ENCODE peak calls at places on chromosomes 11 and 22, in nine cellular contexts. S, N, E, G, W, D, O, K and R are unnamed samples.

GRCh38 chr11:22491826-22492225 is 133.8 kb downstream of the FANCF start:
- DNase-seq in O (no peak), K (no peak), D (no peak), S (no peak), E (no peak), G (no peak), N (no peak), W (no peak), R (no peak)

GRCh38 chr22:44676441-44677298 is 25.3 kb upstream of the PRR5 start:
- DNase-seq in O (peak), G (no peak), K (peak), E (peak), D (no peak), S (no peak), W (no peak), N (peak), R (no peak)

GRCh38 chr22:41613456-41613855 is 7.4 kb downstream of the DESI1 start:
- DNase-seq in G (peak), E (no peak), W (no peak), N (peak), D (no peak), O (no peak), S (no peak), K (no peak), R (no peak)

GRCh38 chr11:89545701-89546100 is 54.5 kb upstream of the NOX4 start:
- DNase-seq in G (no peak), O (no peak), K (no peak), S (no peak), E (no peak), D (no peak), W (no peak), N (no peak), R (no peak)

GRCh38 chr11:133506551-133507094 is 25.7 kb downstream of the OPCML start:
- DNase-seq in E (no peak), O (no peak), G (no peak), K (no peak), W (no peak), N (no peak), D (no peak), S (no peak), R (no peak)

GRCh38 chr11:78752528-78752927 is 177.9 kb upstream of the NARS2 start:
- DNase-seq in D (no peak), W (no peak), O (no peak), N (no peak), S (no peak), G (no peak), K (no peak), E (no peak), R (no peak)

GRCh38 chr22:35092146-35092805 is 26.3 kb downstream of the ISX start:
- DNase-seq in K (no peak), S (no peak), W (no peak), G (no peak), E (no peak), D (no peak), O (no peak), N (no peak), R (no peak)

GRCh38 chr11:127656266-127656879 is 655.8 kb upstream of the KIRREL3 start:
- DNase-seq in D (no peak), O (no peak), K (no peak), W (no peak), E (no peak), G (no peak), S (no peak), N (no peak), R (no peak)

GRCh38 chr11:2650343-2650867 is 49.4 kb downstream of the KCNQ1OT1 start:
- DNase-seq in D (no peak), E (no peak), W (no peak), S (no peak), O (no peak), N (no peak), G (no peak), K (no peak), R (no peak)

GRCh38 chr22:35915477-35916013 is 113.1 kb downstream of the RBFOX2 start:
- DNase-seq in K (no peak), G (no peak), O (no peak), D (no peak), E (no peak), N (no peak), S (no peak), W (no peak), R (no peak)

GRCh38 chr11:9214765-9215164 is 50.4 kb downstream of the DENND5A start:
- DNase-seq in E (no peak), G (no peak), D (no peak), O (no peak), W (no peak), N (no peak), K (no peak), S (no peak), R (no peak)

GRCh38 chr11:3840289-3840869 is 380 bp downstream of the RHOG start:
- DNase-seq in W (no peak), D (no peak), S (no peak), K (peak), O (no peak), G (peak), E (no peak), N (no peak), R (peak)

GRCh38 chr11:10293423-10294288 is at the start of gene SBF2:
- DNase-seq in N (peak), K (peak), E (peak), O (peak), S (peak), W (no peak), D (no peak), G (peak), R (peak)

GRCh38 chr11:121494355-121495099 is 41.8 kb upstream of the SORL1-AS1 start:
- DNase-seq in W (peak), D (no peak), K (no peak), G (no peak), N (no peak), O (no peak), E (no peak), S (no peak), R (no peak)

GRCh38 chr11:128208329-128209220 is 378.8 kb downstream of the ETS1 start:
- DNase-seq in D (no peak), E (no peak), G (no peak), S (peak), K (no peak), N (no peak), W (no peak), O (no peak), R (peak)

GRCh38 chr11:110621826-110622225 is 90.4 kb downstream of the ARHGAP20 start:
- DNase-seq in O (no peak), G (no peak), D (no peak), K (no peak), S (no peak), E (no peak), W (no peak), N (no peak), R (no peak)

GRCh38 chr22:49328630-49329405 is 498.9 kb downstream of the BRD1 start:
- DNase-seq in D (no peak), W (no peak), S (no peak), E (no peak), G (no peak), K (no peak), N (no peak), O (peak), R (no peak)

GRCh38 chr22:24441406-24442351 is 14.3 kb downstream of the ADORA2A start:
- DNase-seq in G (peak), K (no peak), W (no peak), N (no peak), E (no peak), S (no peak), O (peak), D (no peak), R (no peak)

GRCh38 chr11:17294033-17294432 is 17.5 kb downstream of the NUCB2 start:
- DNase-seq in E (no peak), S (no peak), D (no peak), G (no peak), O (no peak), K (no peak), W (no peak), N (no peak), R (no peak)

GRCh38 chr11:859394-860131 is 16.9 kb downstream of the TSPAN4 start:
- DNase-seq in S (peak), E (peak), G (no peak), O (peak), K (peak), N (no peak), W (no peak), D (no peak), R (peak)

GRCh38 chr11:10657308-10658271 is 36.0 kb downstream of the IRAG1 start:
- DNase-seq in W (peak), G (no peak), K (no peak), N (no peak), E (peak), D (no peak), S (peak), O (no peak), R (no peak)

GRCh38 chr11:19101803-19102520 is 15.0 kb upstream of the ZDHHC13 start:
- DNase-seq in S (no peak), E (no peak), G (no peak), O (no peak), K (no peak), D (no peak), N (no peak), W (no peak), R (no peak)

GRCh38 chr11:102268083-102268984 is 49.0 kb upstream of the BIRC3 start:
- DNase-seq in N (peak), W (peak), O (peak), D (peak), K (peak), S (peak), G (peak), E (peak), R (peak)

GRCh38 chr11:19777032-19777341 is 64.3 kb downstream of the NAV2 start:
- DNase-seq in S (peak), K (peak), G (no peak), N (no peak), W (no peak), D (no peak), O (peak), E (peak), R (no peak)

GRCh38 chr11:10308208-10308954 is 3.5 kb downstream of the ADM start:
- DNase-seq in D (no peak), W (no peak), S (no peak), N (no peak), G (no peak), E (no peak), O (no peak), K (no peak), R (no peak)

GRCh38 chr11:124899376-124900145 is 1.9 kb upstream of the ROBO4 start:
- DNase-seq in K (no peak), N (no peak), S (peak), G (no peak), W (no peak), D (no peak), E (no peak), O (no peak), R (no peak)

GRCh38 chr11:131064373-131064991 is 148.2 kb upstream of the SNX19 start:
- DNase-seq in S (peak), O (peak), G (no peak), D (peak), E (peak), N (peak), K (peak), W (peak), R (no peak)

GRCh38 chr11:93741882-93742226 is 382 bp downstream of the C11orf54 start:
- DNase-seq in N (peak), E (peak), S (no peak), O (peak), D (no peak), K (peak), W (no peak), G (no peak), R (peak)

GRCh38 chr11:119377112-119377901 is 4.2 kb downstream of the USP2 start:
- DNase-seq in S (no peak), W (no peak), O (no peak), K (no peak), G (peak), E (peak), D (no peak), N (no peak), R (no peak)

GRCh38 chr11:31355131-31355530 is 14.4 kb downstream of the DCDC1 start:
- DNase-seq in S (no peak), E (no peak), G (no peak), K (no peak), D (no peak), W (no peak), O (no peak), N (no peak), R (no peak)

GRCh38 chr22:37742374-37743092 is 45.7 kb downstream of the TRIOBP start:
- DNase-seq in D (no peak), O (peak), W (no peak), K (no peak), S (peak), G (no peak), E (no peak), N (no peak), R (peak)
- TF ChIP-seq EP300 in D (no peak), O (no peak), W (no peak), K (no peak), S (no peak), G (no peak), E (no peak), N (no peak), R (no peak)

GRCh38 chr11:122784325-122785155 is 53.8 kb upstream of the CRTAM start:
- DNase-seq in E (no peak), N (no peak), O (no peak), W (no peak), D (no peak), G (no peak), S (peak), K (no peak), R (peak)

GRCh38 chr11:122781378-122782040 is 56.8 kb upstream of the CRTAM start:
- DNase-seq in E (peak), D (peak), G (peak), N (peak), K (peak), S (peak), W (no peak), O (peak), R (peak)

GRCh38 chr11:122785156-122785605 is 53.1 kb upstream of the CRTAM start:
- DNase-seq in G (no peak), K (no peak), N (no peak), D (no peak), S (no peak), W (no peak), E (no peak), O (no peak), R (no peak)

GRCh38 chr11:122780296-122780949 is 57.9 kb upstream of the CRTAM start:
- DNase-seq in K (no peak), E (no peak), N (no peak), D (no peak), W (no peak), O (no peak), G (no peak), S (no peak), R (no peak)

GRCh38 chr11:122782222-122782621 is 56.1 kb upstream of the CRTAM start:
- DNase-seq in N (no peak), W (no peak), S (no peak), G (no peak), E (no peak), D (no peak), K (no peak), O (no peak), R (no peak)
- TF ChIP-seq EP300 in N (no peak), W (no peak), S (no peak), G (no peak), E (no peak), D (no peak), K (no peak), O (no peak), R (no peak)

DNA sequence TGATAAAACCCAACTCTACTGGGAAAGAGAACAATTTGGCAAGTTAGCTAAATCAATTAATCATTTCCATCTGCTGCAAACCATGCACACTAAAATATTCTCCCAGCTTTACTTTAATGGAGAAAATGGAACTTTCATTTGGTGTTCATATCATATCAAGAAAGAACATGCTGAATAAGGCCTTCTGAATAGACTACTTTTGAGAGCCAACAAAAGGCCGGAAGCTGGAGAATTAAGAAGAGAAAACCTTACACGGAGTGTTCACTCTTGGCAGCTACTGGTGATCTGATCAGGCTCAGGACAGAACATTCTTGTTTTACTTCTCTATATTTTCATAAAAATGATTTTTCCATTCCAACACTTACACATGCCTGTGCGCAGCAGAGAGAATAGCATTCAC is 165.3 kb downstream of the TTC28 start:
- DNase-seq in D (no peak), S (no peak), O (no peak), W (no peak), E (no peak), K (no peak), N (no peak), G (no peak), R (peak)
- TF ChIP-seq EP300 in D (no peak), S (no peak), O (no peak), W (no peak), E (no peak), K (no peak), N (no peak), G (no peak), R (no peak)

GRCh38 chr11:74001822-74002286 is 7.0 kb downstream of the UCP3 start:
- DNase-seq in W (no peak), N (no peak), E (no peak), D (no peak), O (no peak), S (no peak), G (peak), K (no peak), R (no peak)
- TF ChIP-seq EP300 in W (no peak), N (no peak), E (no peak), D (no peak), O (no peak), S (no peak), G (no peak), K (no peak), R (no peak)

DNA sequence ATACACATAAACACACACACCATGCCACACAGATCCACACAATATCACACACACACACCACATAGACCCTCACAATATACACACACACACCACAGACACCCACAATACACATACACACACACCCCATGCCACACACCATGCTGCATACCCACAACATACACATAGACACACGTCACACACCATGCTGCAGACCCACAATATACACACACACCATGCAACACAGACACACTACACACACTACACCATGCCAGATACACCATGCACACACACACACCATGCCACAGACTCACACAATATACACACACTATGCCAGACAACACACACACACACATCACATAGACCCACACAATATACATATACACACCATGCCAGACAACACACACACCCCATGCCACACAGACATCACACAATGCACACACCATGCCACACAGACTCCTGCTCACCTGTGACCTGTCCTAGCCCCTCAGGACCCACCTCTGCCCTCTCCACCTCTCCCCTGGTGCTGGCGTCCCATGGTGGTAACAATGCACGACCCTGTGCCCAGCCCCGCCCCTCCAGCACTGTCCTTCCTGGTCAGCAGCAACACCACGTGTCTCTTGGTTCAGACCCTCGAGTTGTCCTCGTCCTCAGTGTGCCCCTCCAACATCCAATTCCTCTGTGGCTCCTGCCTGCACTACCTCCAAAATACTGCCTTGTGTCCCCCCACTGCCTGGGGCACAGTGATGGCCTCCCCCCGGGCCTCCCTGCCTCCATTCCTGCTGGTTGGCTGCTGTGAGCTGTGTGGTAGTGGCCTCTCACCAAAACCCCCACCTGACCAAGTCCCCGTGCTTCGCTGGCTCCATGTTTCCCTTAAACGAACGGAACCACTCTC is 23.7 kb upstream of the RFPL3 start:
- DNase-seq in K (no peak), G (peak), S (peak), D (no peak), W (no peak), E (no peak), O (no peak), N (no peak), R (no peak)
- TF ChIP-seq EP300 in K (no peak), G (no peak), S (no peak), D (no peak), W (no peak), E (no peak), O (no peak), N (no peak), R (no peak)

GRCh38 chr11:45803981-45804805 is 756 bp upstream of the SLC35C1 start:
- DNase-seq in S (peak), O (peak), N (peak), G (peak), W (no peak), E (no peak), K (peak), D (no peak), R (peak)
- TF ChIP-seq EP300 in S (no peak), O (no peak), N (no peak), G (no peak), W (no peak), E (no peak), K (peak), D (no peak), R (no peak)

GRCh38 chr11:75839851-75840250 is 24.8 kb downstream of the UVRAG start:
- DNase-seq in O (no peak), E (no peak), W (no peak), D (no peak), G (no peak), K (no peak), S (no peak), N (no peak), R (no peak)
- TF ChIP-seq EP300 in O (no peak), E (no peak), W (no peak), D (no peak), G (no peak), K (no peak), S (no peak), N (no peak), R (no peak)

DNA sequence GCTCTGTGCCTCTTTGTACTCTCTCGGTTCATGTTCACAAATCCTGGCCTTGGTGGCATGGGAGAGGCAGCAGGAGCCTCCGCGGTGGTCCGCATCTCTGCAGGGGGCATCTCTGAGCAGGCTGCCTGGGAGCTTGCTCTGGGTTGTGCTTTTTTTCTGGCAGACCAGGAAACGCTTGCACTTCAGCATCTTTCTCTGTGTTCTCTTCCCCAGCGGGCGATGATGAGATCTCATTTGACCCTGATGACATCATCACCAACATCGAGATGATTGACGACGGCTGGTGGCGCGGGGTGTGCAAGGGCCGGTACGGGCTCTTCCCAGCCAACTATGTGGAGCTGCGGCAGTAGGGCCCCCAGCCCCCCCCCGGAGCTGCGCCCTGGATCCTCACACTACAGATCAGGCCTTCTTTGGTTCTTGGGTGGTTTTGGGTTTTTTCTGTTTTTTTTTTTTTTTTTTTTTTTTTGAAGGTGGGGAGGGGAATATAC is 36.5 kb downstream of the CTTN start:
- DNase-seq in N (no peak), D (no peak), G (no peak), O (no peak), K (no peak), W (no peak), E (no peak), S (no peak), R (no peak)
- TF ChIP-seq EP300 in N (no peak), D (no peak), G (no peak), O (no peak), K (no peak), W (no peak), E (no peak), S (no peak), R (no peak)